ENCODE peak calls at places on chromosome 15, in seven cellular contexts. I is H9, G is H1, T is neuronal stem cell, R is mesenchymal stem cell, C is IMR-90, A is trophoblast cell. H is an unnamed sample.

GRCh38 chr15:71753346-71753745 is 57.0 kb upstream of the NR2E3 start:
- DNase-seq in A (no peak), R (peak), T (no peak), C (peak), I (no peak), G (no peak), H (no peak)

GRCh38 chr15:75089781-75090734 is 66.7 kb downstream of the PPCDC start:
- DNase-seq in C (no peak), T (no peak), R (peak), I (no peak), G (no peak), A (peak), H (peak)

GRCh38 chr15:62896969-62897486 is 145.5 kb upstream of the TPM1 start:
- DNase-seq in C (peak), R (peak), A (peak), G (no peak), I (no peak), T (peak), H (peak)

GRCh38 chr15:73225358-73226015 is 143.3 kb downstream of the HCN4 start:
- DNase-seq in T (no peak), C (no peak), A (no peak), I (peak), G (peak), R (no peak), H (peak)

GRCh38 chr15:69388259-69388658 is 25.9 kb upstream of the KIF23 start:
- DNase-seq in R (no peak), A (peak), I (no peak), G (no peak), C (no peak), T (no peak), H (peak)

GRCh38 chr15:51223771-51224229 is 114.6 kb downstream of the CYP19A1 start:
- DNase-seq in A (peak), C (peak), R (peak), T (no peak), G (no peak), I (no peak), H (peak)

GRCh38 chr15:64536244-64536836 is 76.0 kb downstream of the ZNF609 start:
- DNase-seq in G (no peak), T (no peak), R (peak), A (peak), C (peak), I (no peak), H (peak)

GRCh38 chr15:45087513-45087912 is 26.5 kb downstream of the DUOX2 start:
- DNase-seq in R (no peak), A (no peak), T (no peak), C (no peak), I (no peak), G (no peak), H (peak)

GRCh38 chr15:35756588-35756987 is 210.6 kb upstream of the DPH6 start:
- DNase-seq in G (no peak), I (no peak), R (no peak), A (no peak), C (no peak), T (no peak), H (no peak)

GRCh38 chr15:65275104-65275727 is 11.5 kb downstream of the PARP16 start:
- DNase-seq in I (no peak), A (no peak), G (no peak), C (no peak), R (no peak), T (no peak), H (no peak)

GRCh38 chr15:67836477-67836876 is 3.4 kb downstream of the RNU6-1 start:
- DNase-seq in I (no peak), T (no peak), A (peak), G (peak), R (no peak), C (peak), H (no peak)

GRCh38 chr15:64464271-64465005 is 4.1 kb downstream of the ZNF609 start:
- DNase-seq in R (no peak), I (no peak), T (no peak), A (no peak), G (no peak), C (peak), H (no peak)

GRCh38 chr15:68310178-68310810 is 32.7 kb downstream of the FEM1B start:
- DNase-seq in G (peak), C (no peak), T (no peak), A (no peak), R (no peak), I (peak), H (no peak)

GRCh38 chr15:73227433-73228056 is 141.2 kb downstream of the HCN4 start:
- DNase-seq in G (no peak), R (peak), A (no peak), I (no peak), C (no peak), T (no peak), H (peak)

GRCh38 chr15:97521894-97522293 is 438.6 kb upstream of the ARRDC4 start:
- DNase-seq in R (peak), I (no peak), T (peak), A (no peak), G (no peak), C (no peak), H (no peak)

GRCh38 chr15:68055224-68055705 is 1.1 kb downstream of the PIAS1 start:
- DNase-seq in T (no peak), C (peak), R (peak), I (no peak), G (no peak), A (peak), H (peak)

GRCh38 chr15:55715355-55716076 is 27.4 kb downstream of the PRTG start:
- DNase-seq in G (no peak), T (no peak), A (peak), C (no peak), R (peak), I (peak), H (peak)

GRCh38 chr15:23472678-23473077 is 25.6 kb upstream of the GOLGA6L2 start:
- DNase-seq in T (no peak), I (no peak), C (no peak), R (no peak), G (no peak), A (no peak), H (no peak)

GRCh38 chr15:57861039-57861638 is 154.6 kb downstream of the POLR2M start:
- DNase-seq in G (no peak), R (peak), C (peak), A (peak), I (no peak), T (peak), H (peak)

GRCh38 chr15:35444557-35445204 is 101.3 kb downstream of the DPH6 start:
- DNase-seq in R (peak), I (no peak), G (no peak), A (peak), C (peak), T (peak), H (peak)

GRCh38 chr15:70053006-70053702 is 44.6 kb downstream of the TLE3 start:
- DNase-seq in T (no peak), G (no peak), A (no peak), I (no peak), R (no peak), C (no peak), H (no peak)

GRCh38 chr15:66789029-66790025 is 87.3 kb downstream of the SMAD6 start:
- DNase-seq in A (peak), C (peak), G (no peak), T (no peak), I (peak), R (peak), H (peak)

GRCh38 chr15:96619171-96619570 is 288.7 kb downstream of the NR2F2 start:
- DNase-seq in G (no peak), I (no peak), R (no peak), T (no peak), A (no peak), C (no peak), H (peak)

DNA sequence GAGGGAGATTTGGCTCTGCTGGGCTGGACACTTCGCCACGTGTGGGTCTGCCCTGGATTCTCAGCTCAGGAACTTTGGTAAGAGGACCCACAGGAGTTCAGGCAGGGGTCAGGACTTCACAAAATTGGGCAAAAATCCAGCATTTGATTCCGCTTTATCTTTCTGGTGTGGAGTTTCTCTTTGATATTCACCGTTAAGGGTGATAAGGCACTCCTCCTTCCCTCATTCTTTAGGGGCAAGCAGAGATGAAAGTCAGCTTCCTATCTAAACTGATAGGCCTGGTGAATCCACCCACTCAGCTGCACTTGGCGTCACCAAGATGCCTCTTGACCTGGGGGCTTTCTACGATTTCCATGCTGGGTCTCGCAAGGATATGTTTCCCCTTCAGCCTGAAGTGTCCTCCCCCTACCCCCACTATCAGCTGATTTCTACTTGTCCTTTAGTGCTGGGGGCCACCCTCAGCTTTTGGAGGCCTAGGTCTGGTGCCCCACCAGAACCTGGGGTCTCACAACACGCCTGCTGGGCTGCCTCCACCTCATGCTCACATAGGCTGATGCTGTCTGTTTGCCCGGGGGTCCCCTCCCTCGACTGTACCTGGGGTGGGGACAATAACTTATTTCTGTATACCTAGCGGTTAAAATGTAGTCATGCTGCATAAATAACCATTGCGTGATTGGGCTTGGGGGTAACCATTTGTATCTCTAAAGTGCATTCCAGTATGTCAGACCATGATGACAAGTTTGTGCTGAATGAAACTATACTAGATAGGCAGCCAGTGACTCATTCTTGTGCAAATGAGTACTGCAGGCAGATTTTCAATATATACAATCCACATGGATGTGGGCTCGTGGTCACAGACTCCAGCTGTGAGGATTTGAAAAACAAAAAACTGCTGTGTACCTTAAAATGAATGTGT is 248.3 kb downstream of the ADAMTS17 start:
- DNase-seq in T (no peak), G (no peak), I (no peak), R (peak), A (peak), C (peak), H (peak)
- H3K4me2 ChIP-seq in T (no peak), G (no peak), I (no peak), R (no peak), A (no peak), C (peak), H (no peak)

GRCh38 chr15:100759698-100760356 is 119.8 kb upstream of the ALDH1A3 start:
- DNase-seq in T (no peak), I (no peak), A (peak), G (no peak), C (peak), R (peak), H (peak)
- H2BK120ac ChIP-seq in T (no peak), I (no peak), A (no peak), G (no peak), C (peak), R (no peak), H (no peak)

GRCh38 chr15:87368511-87368910 is 888.0 kb downstream of the NTRK3 start:
- DNase-seq in R (no peak), C (peak), T (no peak), A (peak), I (no peak), G (no peak), H (peak)
- H3K4me2 ChIP-seq in R (no peak), C (no peak), T (no peak), A (no peak), I (no peak), G (no peak), H (no peak)

DNA sequence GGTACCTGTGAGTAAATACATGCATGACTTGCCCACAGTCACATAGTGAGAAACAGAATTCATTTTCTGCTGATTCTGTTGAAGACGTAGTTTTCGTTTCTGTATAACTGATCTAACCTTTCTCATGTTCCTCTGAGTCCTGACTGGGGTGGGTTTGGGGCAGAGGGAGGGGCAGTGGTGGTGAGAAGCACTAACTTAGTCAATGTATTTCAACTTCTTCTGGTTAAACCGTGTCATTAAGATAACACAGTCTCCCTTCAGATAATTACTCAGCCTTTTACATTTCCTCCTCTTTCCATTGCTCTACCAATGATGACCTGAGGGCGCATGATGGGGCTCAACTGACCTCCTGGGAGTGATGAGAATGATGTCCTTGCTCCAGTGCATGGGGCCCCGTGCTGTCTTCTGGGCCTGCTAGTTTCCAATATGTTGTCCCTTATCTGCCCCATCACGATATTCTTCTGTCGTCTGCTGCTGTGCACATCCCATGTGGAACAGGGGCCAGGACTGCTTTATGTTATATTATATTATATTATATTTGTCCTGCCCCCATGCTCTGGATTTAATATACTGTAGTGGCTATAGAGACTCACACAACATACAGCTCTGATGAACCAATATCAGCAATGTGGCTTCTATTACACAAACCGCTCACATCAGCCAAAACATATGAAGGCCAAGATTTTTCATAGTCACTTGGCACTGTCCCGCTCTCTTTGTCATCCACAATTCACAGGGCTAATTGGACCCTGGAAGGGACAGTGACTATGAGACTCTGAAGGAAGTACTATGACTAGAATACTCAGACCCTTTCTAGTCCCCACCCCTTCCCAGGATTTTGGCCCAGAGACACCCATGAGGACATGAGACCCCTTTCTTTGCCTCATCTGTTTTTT is 407.1 kb upstream of the MCTP2 start:
- DNase-seq in C (no peak), R (no peak), T (no peak), I (no peak), A (no peak), G (no peak), H (no peak)
- H2BK120ac ChIP-seq in C (no peak), R (no peak), T (no peak), I (no peak), A (no peak), G (no peak), H (no peak)

GRCh38 chr15:84969257-84969656 is 12.4 kb upstream of the PDE8A start:
- DNase-seq in C (no peak), R (no peak), A (no peak), G (no peak), T (no peak), I (no peak), H (no peak)

GRCh38 chr15:84975871-84976351 is 5.7 kb upstream of the PDE8A start:
- DNase-seq in C (no peak), R (no peak), G (no peak), I (no peak), T (no peak), A (no peak), H (peak)

GRCh38 chr15:84976746-84977345 is 4.8 kb upstream of the PDE8A start:
- DNase-seq in I (no peak), R (no peak), A (no peak), C (no peak), T (no peak), G (no peak), H (no peak)

GRCh38 chr15:84970832-84971231 is 10.8 kb upstream of the PDE8A start:
- DNase-seq in C (no peak), G (no peak), A (peak), T (no peak), I (no peak), R (no peak), H (no peak)

GRCh38 chr15:84973492-84974460 is 7.9 kb upstream of the PDE8A start:
- DNase-seq in G (no peak), A (no peak), C (peak), R (no peak), I (no peak), T (no peak), H (no peak)
- H3K4me2 ChIP-seq in G (no peak), A (no peak), C (no peak), R (no peak), I (no peak), T (no peak), H (no peak)